ENCODE peak calls at places on chromosomes 4 and X, in five cellular contexts. One of them, this sample, is unnamed.

GRCh38 chr4:142530724-142531123 is 315.4 kb downstream of the INPP4B start:
- ATAC-seq in body of pancreas: no peak
- ATAC-seq in upper lobe of left lung: no peak
- ATAC-seq in right lobe of liver: no peak
- ATAC-seq in K562: no peak
- ATAC-seq in this sample: no peak

GRCh38 chrX:124098089-124098488 is 136.6 kb downstream of the STAG2 start:
- ATAC-seq in upper lobe of left lung: no peak
- ATAC-seq in K562: peak
- ATAC-seq in body of pancreas: no peak
- ATAC-seq in right lobe of liver: peak
- ATAC-seq in this sample: no peak

GRCh38 chr4:51907001-51907669 is 64.2 kb downstream of the DCUN1D4 start:
- ATAC-seq in K562: no peak
- ATAC-seq in upper lobe of left lung: no peak
- ATAC-seq in body of pancreas: peak
- ATAC-seq in right lobe of liver: no peak
- ATAC-seq in this sample: no peak

GRCh38 chr4:147855670-147856069 is 123.8 kb downstream of the ARHGAP10 start:
- ATAC-seq in body of pancreas: no peak
- ATAC-seq in right lobe of liver: no peak
- ATAC-seq in upper lobe of left lung: no peak
- ATAC-seq in K562: no peak
- ATAC-seq in this sample: peak

GRCh38 chr4:176841730-176842129 is 49.0 kb upstream of the VEGFC start:
- ATAC-seq in upper lobe of left lung: no peak
- ATAC-seq in right lobe of liver: no peak
- ATAC-seq in body of pancreas: no peak
- ATAC-seq in K562: no peak
- ATAC-seq in this sample: no peak

GRCh38 chr4:147616849-147617172 is 386 bp upstream of the TMEM184C start:
- ATAC-seq in body of pancreas: no peak
- ATAC-seq in right lobe of liver: no peak
- ATAC-seq in upper lobe of left lung: no peak
- ATAC-seq in K562: peak
- ATAC-seq in this sample: no peak

GRCh38 chr4:138650917-138651564 is 364.5 kb upstream of the NOCT start:
- ATAC-seq in upper lobe of left lung: no peak
- ATAC-seq in body of pancreas: peak
- ATAC-seq in right lobe of liver: peak
- ATAC-seq in K562: peak
- ATAC-seq in this sample: peak

GRCh38 chr4:22237846-22238513 is 277.9 kb downstream of the ADGRA3 start:
- ATAC-seq in K562: no peak
- ATAC-seq in upper lobe of left lung: no peak
- ATAC-seq in right lobe of liver: peak
- ATAC-seq in body of pancreas: no peak
- ATAC-seq in this sample: no peak

GRCh38 chr4:94803181-94803580 is 45.4 kb downstream of the BMPR1B start:
- ATAC-seq in upper lobe of left lung: no peak
- ATAC-seq in body of pancreas: no peak
- ATAC-seq in K562: peak
- ATAC-seq in right lobe of liver: no peak
- ATAC-seq in this sample: no peak

GRCh38 chr4:10144971-10145370 is 28.4 kb upstream of the WDR1 start:
- ATAC-seq in K562: no peak
- ATAC-seq in right lobe of liver: no peak
- ATAC-seq in body of pancreas: no peak
- ATAC-seq in upper lobe of left lung: no peak
- ATAC-seq in this sample: no peak

GRCh38 chr4:123624959-123625358 is 228.4 kb downstream of the SPRY1 start:
- ATAC-seq in right lobe of liver: no peak
- ATAC-seq in body of pancreas: no peak
- ATAC-seq in K562: no peak
- ATAC-seq in upper lobe of left lung: no peak
- ATAC-seq in this sample: no peak

GRCh38 chrX:103608305-103608963 is 671 bp downstream of the TCEAL3 start:
- ATAC-seq in K562: no peak
- ATAC-seq in right lobe of liver: peak
- ATAC-seq in body of pancreas: peak
- ATAC-seq in upper lobe of left lung: peak
- ATAC-seq in this sample: peak

GRCh38 chr4:38889143-38889542 is 21.5 kb downstream of the FAM114A1 start:
- ATAC-seq in K562: no peak
- ATAC-seq in right lobe of liver: peak
- ATAC-seq in body of pancreas: peak
- ATAC-seq in upper lobe of left lung: no peak
- ATAC-seq in this sample: no peak

GRCh38 chr4:163107754-163108153 is 58.9 kb downstream of the NAF1 start:
- ATAC-seq in right lobe of liver: no peak
- ATAC-seq in K562: no peak
- ATAC-seq in body of pancreas: no peak
- ATAC-seq in upper lobe of left lung: no peak
- ATAC-seq in this sample: no peak

GRCh38 chrX:71107762-71108360 is 1.3 kb upstream of the CXorf65 start:
- ATAC-seq in K562: peak
- ATAC-seq in upper lobe of left lung: no peak
- ATAC-seq in body of pancreas: no peak
- ATAC-seq in right lobe of liver: no peak
- ATAC-seq in this sample: no peak

GRCh38 chr4:185304541-185304940 is 91.2 kb downstream of the LRP2BP start:
- ATAC-seq in upper lobe of left lung: peak
- ATAC-seq in right lobe of liver: no peak
- ATAC-seq in body of pancreas: no peak
- ATAC-seq in K562: no peak
- ATAC-seq in this sample: no peak

GRCh38 chr4:185309770-185310169 is 86.0 kb downstream of the LRP2BP start:
- ATAC-seq in K562: no peak
- ATAC-seq in upper lobe of left lung: no peak
- ATAC-seq in body of pancreas: no peak
- ATAC-seq in right lobe of liver: no peak
- ATAC-seq in this sample: no peak

GRCh38 chr4:185305979-185306442 is 89.7 kb downstream of the LRP2BP start:
- ATAC-seq in body of pancreas: no peak
- ATAC-seq in K562: no peak
- ATAC-seq in right lobe of liver: no peak
- ATAC-seq in upper lobe of left lung: no peak
- ATAC-seq in this sample: no peak

GRCh38 chr4:185307136-185307950 is 88.4 kb downstream of the LRP2BP start:
- ATAC-seq in K562: peak
- ATAC-seq in upper lobe of left lung: no peak
- ATAC-seq in body of pancreas: peak
- ATAC-seq in right lobe of liver: no peak
- ATAC-seq in this sample: no peak

DNA sequence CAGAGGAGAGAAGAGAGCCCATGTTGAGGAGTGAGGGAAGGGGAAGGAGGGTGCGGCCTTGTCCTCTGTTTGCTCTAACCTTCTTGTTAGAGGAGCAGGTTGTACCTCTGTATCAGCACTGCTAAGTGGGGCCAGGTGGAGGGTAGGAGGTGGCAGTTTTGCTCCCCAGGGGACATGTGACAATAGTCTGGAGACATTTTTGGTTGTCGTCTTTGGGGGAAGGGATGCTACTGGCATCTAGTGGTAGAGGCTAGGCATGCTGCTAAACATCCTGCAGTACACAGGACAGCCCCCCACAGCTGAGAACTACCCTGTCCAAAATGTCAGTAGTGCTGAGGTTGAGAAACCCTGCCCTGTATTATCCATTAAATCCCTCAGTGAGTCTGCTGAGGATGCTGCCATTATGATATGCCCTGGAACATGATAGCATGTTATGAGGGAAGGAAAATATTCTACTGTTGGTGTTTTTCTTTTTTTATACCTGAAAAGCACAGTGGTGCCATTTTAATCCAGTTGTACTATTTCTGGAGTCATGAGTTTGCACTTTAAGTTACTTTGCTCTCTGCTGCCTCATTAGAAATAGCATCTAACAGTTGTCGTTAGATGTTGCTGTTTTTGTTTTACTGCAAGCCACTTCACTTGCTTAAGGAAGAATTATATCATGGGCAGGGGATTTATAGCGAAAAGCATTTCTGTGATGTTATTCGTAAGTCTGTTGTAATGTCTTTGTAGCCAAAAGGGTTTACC is 90.6 kb downstream of the LRP2BP start:
- ATAC-seq in upper lobe of left lung: peak
- ATAC-seq in body of pancreas: peak
- ATAC-seq in K562: peak
- ATAC-seq in right lobe of liver: peak
- ATAC-seq in this sample: no peak
- TF ChIP-seq POLR2A in upper lobe of left lung: no peak
- TF ChIP-seq POLR2A in body of pancreas: no peak
- TF ChIP-seq POLR2A in K562: no peak
- TF ChIP-seq POLR2A in right lobe of liver: no peak
- TF ChIP-seq POLR2A in this sample: no peak

DNA sequence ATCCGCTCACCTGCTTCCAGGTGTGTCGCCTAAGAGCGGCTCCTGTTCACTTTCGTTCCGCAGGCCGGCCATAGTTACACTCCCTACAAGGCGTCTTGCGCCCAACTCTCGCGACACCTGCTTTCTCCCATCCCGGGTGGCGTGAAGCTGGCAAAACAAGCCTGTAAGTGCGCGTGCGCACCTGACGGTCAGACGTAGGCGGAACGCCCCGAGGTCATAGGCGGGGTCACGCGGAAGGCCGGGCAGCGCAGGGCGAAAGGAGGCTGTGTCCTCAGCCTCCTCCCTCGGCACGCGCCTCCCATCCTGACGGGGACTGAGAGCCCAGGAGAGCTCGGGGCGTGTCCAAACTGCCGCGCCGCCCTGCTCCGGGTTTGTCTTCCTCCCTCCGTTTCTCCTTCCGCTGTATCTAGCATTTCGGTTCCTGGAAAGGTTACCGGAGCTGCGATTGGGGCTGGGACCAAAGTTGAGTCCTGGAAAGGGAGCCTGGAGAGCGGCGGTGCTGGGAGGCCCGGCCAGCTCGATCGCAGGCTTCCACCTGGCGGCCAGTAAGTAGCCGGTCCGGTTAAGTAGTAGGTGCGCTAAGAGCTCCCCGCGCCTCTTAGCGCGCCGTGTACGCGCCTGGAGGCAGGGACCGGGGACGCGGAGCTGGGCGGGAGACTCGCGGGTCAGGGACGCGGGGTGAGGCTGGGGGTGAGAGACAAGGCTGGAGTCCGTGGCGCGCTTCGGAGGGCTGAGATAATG is at the start of the genes ABHD18 and MFSD8:
- ATAC-seq in right lobe of liver: peak
- ATAC-seq in upper lobe of left lung: peak
- ATAC-seq in body of pancreas: peak
- ATAC-seq in K562: peak
- ATAC-seq in this sample: peak
- TF ChIP-seq POLR2A in right lobe of liver: peak
- TF ChIP-seq POLR2A in upper lobe of left lung: peak
- TF ChIP-seq POLR2A in body of pancreas: peak
- TF ChIP-seq POLR2A in K562: peak
- TF ChIP-seq POLR2A in this sample: peak

GRCh38 chr4:102867278-102868152 is 1.3 kb upstream of the CISD2 start:
- ATAC-seq in K562: peak
- ATAC-seq in right lobe of liver: no peak
- ATAC-seq in upper lobe of left lung: no peak
- ATAC-seq in body of pancreas: no peak
- ATAC-seq in this sample: no peak

GRCh38 chr4:102869569-102870227 is 906 bp downstream of the CISD2 start:
- ATAC-seq in K562: no peak
- ATAC-seq in body of pancreas: no peak
- ATAC-seq in upper lobe of left lung: no peak
- ATAC-seq in right lobe of liver: peak
- ATAC-seq in this sample: no peak

GRCh38 chr4:102871772-102872171 is 3.0 kb downstream of the CISD2 start:
- ATAC-seq in K562: no peak
- ATAC-seq in body of pancreas: no peak
- ATAC-seq in right lobe of liver: no peak
- ATAC-seq in upper lobe of left lung: no peak
- ATAC-seq in this sample: no peak

GRCh38 chr4:102868153-102868781 is 525 bp upstream of the CISD2 start:
- ATAC-seq in right lobe of liver: peak
- ATAC-seq in K562: peak
- ATAC-seq in upper lobe of left lung: peak
- ATAC-seq in body of pancreas: peak
- ATAC-seq in this sample: peak

GRCh38 chr4:102868782-102869568 is at the start of gene CISD2:
- ATAC-seq in body of pancreas: peak
- ATAC-seq in upper lobe of left lung: peak
- ATAC-seq in K562: peak
- ATAC-seq in right lobe of liver: peak
- ATAC-seq in this sample: peak
- TF ChIP-seq POLR2A in body of pancreas: peak
- TF ChIP-seq POLR2A in upper lobe of left lung: peak
- TF ChIP-seq POLR2A in K562: peak
- TF ChIP-seq POLR2A in right lobe of liver: peak
- TF ChIP-seq POLR2A in this sample: peak

GRCh38 chr4:1354983-1355275 is 7.9 kb downstream of the UVSSA start:
- ATAC-seq in K562: no peak
- ATAC-seq in upper lobe of left lung: no peak
- ATAC-seq in body of pancreas: no peak
- ATAC-seq in right lobe of liver: no peak
- ATAC-seq in this sample: no peak

GRCh38 chr4:1354136-1354982 is 7.4 kb downstream of the UVSSA start:
- ATAC-seq in right lobe of liver: no peak
- ATAC-seq in upper lobe of left lung: no peak
- ATAC-seq in body of pancreas: no peak
- ATAC-seq in K562: peak
- ATAC-seq in this sample: no peak

GRCh38 chr4:1351854-1352633 is 5.0 kb downstream of the UVSSA start:
- ATAC-seq in right lobe of liver: peak
- ATAC-seq in upper lobe of left lung: peak
- ATAC-seq in body of pancreas: peak
- ATAC-seq in K562: peak
- ATAC-seq in this sample: peak

GRCh38 chr4:1355378-1355777 is 8.4 kb downstream of the UVSSA start:
- ATAC-seq in upper lobe of left lung: no peak
- ATAC-seq in K562: no peak
- ATAC-seq in body of pancreas: no peak
- ATAC-seq in right lobe of liver: no peak
- ATAC-seq in this sample: no peak

DNA sequence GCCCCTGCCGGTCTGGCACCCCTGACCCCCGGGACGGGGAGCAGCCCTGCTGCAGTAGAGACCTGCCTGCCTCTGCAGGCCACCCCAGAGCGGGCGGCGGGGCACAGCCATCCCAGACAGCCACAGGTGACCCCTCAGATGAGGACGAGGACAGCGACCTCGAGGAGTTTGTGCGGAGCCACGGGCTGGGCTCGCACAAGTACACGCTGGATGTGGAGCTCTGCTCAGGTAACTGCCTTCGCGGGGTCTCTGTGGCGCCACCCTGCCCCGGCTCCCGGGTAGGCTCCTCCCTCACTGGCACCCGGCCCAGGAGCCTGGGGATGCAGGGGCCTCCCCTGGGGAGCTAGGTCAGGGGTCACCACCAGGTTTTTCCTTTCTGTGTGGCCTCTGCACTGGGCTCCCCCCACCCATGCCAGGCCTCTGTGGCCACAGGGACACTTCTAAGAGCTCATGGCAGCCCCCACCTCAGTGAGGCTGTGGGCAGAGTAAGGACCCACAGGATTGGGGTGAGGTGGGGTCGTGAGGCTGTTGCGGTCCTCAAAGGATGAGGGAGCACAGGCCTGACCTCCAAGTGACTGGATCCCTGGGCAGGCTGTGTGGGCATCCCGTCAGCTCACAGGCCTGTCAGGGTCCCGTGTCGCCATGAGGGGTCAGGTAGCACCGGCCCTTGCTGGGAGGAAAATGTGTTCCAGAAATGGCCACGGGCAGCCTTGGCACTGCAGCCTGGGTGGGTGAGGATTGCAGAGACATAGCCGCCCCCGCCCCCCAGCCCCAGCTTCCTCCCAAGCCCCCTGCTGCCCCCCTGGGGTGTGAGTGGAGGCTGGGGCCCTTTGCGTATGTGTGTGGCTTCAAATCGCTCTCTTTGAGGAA is 6.4 kb downstream of the UVSSA start:
- ATAC-seq in upper lobe of left lung: no peak
- ATAC-seq in K562: no peak
- ATAC-seq in right lobe of liver: no peak
- ATAC-seq in body of pancreas: no peak
- ATAC-seq in this sample: no peak
- TF ChIP-seq POLR2A in upper lobe of left lung: no peak
- TF ChIP-seq POLR2A in K562: no peak
- TF ChIP-seq POLR2A in right lobe of liver: no peak
- TF ChIP-seq POLR2A in body of pancreas: no peak
- TF ChIP-seq POLR2A in this sample: no peak

This sample was measured in gastroesophageal sphincter.